ENCODE peak calls at places on chromosomes 11 and 22, in seven cellular contexts. U is activated naive CD4-positive, alpha-beta T cell; D is T-helper 9 cell; H is heart right ventricle; A is fibroblast of pulmonary artery; X is foreskin fibroblast; L is stimulated activated CD4-positive, alpha-beta T cell treated with anti-CD3 and anti-CD28 coated beads, Interleukin-1b, Interleukin-23, amount 100 ng/mL, for 4 hours. E is an unnamed sample.

GRCh38 chr22:40210814-40211213 is 33.1 kb downstream of the TNRC6B start:
- DNase-seq in U (no peak), D (no peak), H (no peak), A (no peak), X (no peak), L (no peak), E (no peak)

GRCh38 chr22:22099833-22100812 is 117.5 kb upstream of the TOP3B start:
- DNase-seq in U (no peak), D (no peak), H (no peak), A (peak; percentile 24), X (peak; percentile 10), L (no peak), E (peak; percentile 22)

GRCh38 chr22:24965822-24966626 is 13.5 kb downstream of the KIAA1671 start:
- DNase-seq in U (no peak), D (no peak), H (no peak), A (no peak), X (no peak), L (no peak), E (no peak)

GRCh38 chr11:59729884-59730283 is 16.2 kb upstream of the OR10V1 start:
- DNase-seq in U (no peak), D (no peak), H (no peak), A (no peak), X (no peak), L (no peak), E (no peak)

GRCh38 chr11:73652046-73652730 is 5.8 kb downstream of the PLEKHB1 start:
- DNase-seq in U (no peak), D (no peak), H (peak; percentile 36), A (peak; percentile 47), X (no peak), L (no peak), E (no peak)

GRCh38 chr11:414333-414857 is 404 bp downstream of the SIGIRR start:
- DNase-seq in U (no peak), D (no peak), H (no peak), A (no peak), X (no peak), L (no peak), E (no peak)

GRCh38 chr11:66727282-66727882 is 1.6 kb downstream of the SPTBN2 start:
- DNase-seq in U (no peak), D (peak; percentile 16), H (no peak), A (peak; percentile 10), X (peak; percentile 41), L (no peak), E (no peak)

GRCh38 chr22:50282361-50283144 is 12.4 kb upstream of the MAPK11 start:
- DNase-seq in U (no peak), D (no peak), H (no peak), A (peak; percentile 53), X (peak; percentile 75), L (no peak), E (no peak)

GRCh38 chr11:2759228-2760195 is 59.7 kb upstream of the KCNQ1OT1 start:
- DNase-seq in U (no peak), D (no peak), H (no peak), A (no peak), X (no peak), L (no peak), E (no peak)

GRCh38 chr11:8239536-8240228 is 24.0 kb downstream of the LMO1 start:
- DNase-seq in U (no peak), D (no peak), H (no peak), A (no peak), X (no peak), L (no peak), E (no peak)

GRCh38 chr22:32457031-32457430 is 7.2 kb downstream of the BPIFC start:
- DNase-seq in U (no peak), D (no peak), H (no peak), A (no peak), X (no peak), L (no peak), E (no peak)

GRCh38 chr22:16721969-16722368 is 103.2 kb downstream of the XKR3 start:
- DNase-seq in U (no peak), D (no peak), H (no peak), A (no peak), X (no peak), L (no peak), E (no peak)

GRCh38 chr22:25122136-25122764 is 77.4 kb upstream of the CRYBB3 start:
- DNase-seq in U (no peak), D (no peak), H (no peak), A (no peak), X (no peak), L (no peak), E (no peak)

GRCh38 chr11:38824573-38824972 is 2226.5 kb upstream of the RAG2 start:
- DNase-seq in U (no peak), D (no peak), H (no peak), A (peak; percentile 57), X (no peak), L (no peak), E (no peak)

GRCh38 chr11:69683764-69684333 is 8.7 kb upstream of the LTO1 start:
- DNase-seq in U (no peak), D (no peak), H (no peak), A (peak; percentile 25), X (peak; percentile 40), L (no peak), E (no peak)

GRCh38 chr22:33658775-33659174 is 261.5 kb downstream of the LARGE1 start:
- DNase-seq in U (no peak), D (no peak), H (peak; percentile 74), A (peak; percentile 90), X (no peak), L (no peak), E (no peak)

GRCh38 chr11:66888282-66888681 is 31.4 kb downstream of the LRFN4 start:
- DNase-seq in U (no peak), D (no peak), H (no peak), A (no peak), X (no peak), L (no peak), E (no peak)

GRCh38 chr11:76587810-76588454 is 82.6 kb downstream of the LRRC32 start:
- DNase-seq in U (no peak), D (no peak), H (no peak), A (no peak), X (peak; percentile 27), L (no peak), E (no peak)

GRCh38 chr11:460331-461199 is 10.5 kb downstream of the PTDSS2 start:
- DNase-seq in U (no peak), D (no peak), H (peak; percentile 54), A (peak; percentile 85), X (no peak), L (no peak), E (no peak)

GRCh38 chr22:21628386-21629261 is 1.2 kb downstream of the YDJC start:
- DNase-seq in U (no peak), D (no peak), H (no peak), A (no peak), X (no peak), L (no peak), E (no peak)

GRCh38 chr22:49900441-49901230 is 17.6 kb downstream of the ALG12 start:
- DNase-seq in U (no peak), D (no peak), H (no peak), A (no peak), X (peak; percentile 29), L (no peak), E (no peak)

GRCh38 chr11:122146475-122146874 is 30.5 kb upstream of the BLID start:
- DNase-seq in U (no peak), D (no peak), H (no peak), A (no peak), X (peak; percentile 54), L (no peak), E (no peak)

GRCh38 chr22:30675436-30675835 is 7.8 kb upstream of the DUSP18 start:
- DNase-seq in U (no peak), D (no peak), H (no peak), A (no peak), X (no peak), L (no peak), E (no peak)

GRCh38 chr11:128790200-128790599 is 76.9 kb downstream of the KCNJ1 start:
- DNase-seq in U (no peak), D (no peak), H (peak; percentile 79), A (peak; percentile 89), X (peak; percentile 34), L (no peak), E (no peak)

GRCh38 chr11:7648264-7648663 is 25.0 kb downstream of the CYB5R2 start:
- DNase-seq in U (no peak), D (no peak), H (no peak), A (no peak), X (no peak), L (no peak), E (no peak)

GRCh38 chr11:132429685-132430084 is 1059.3 kb downstream of the NTM start:
- DNase-seq in U (no peak), D (no peak), H (no peak), A (no peak), X (no peak), L (no peak), E (no peak)

GRCh38 chr11:12402691-12403120 is 25.3 kb downstream of the PARVA start:
- DNase-seq in U (no peak), D (no peak), H (no peak), A (peak; percentile 68), X (no peak), L (no peak), E (no peak)

E was measured in T-helper 2 cell.